ENCODE peak calls at places on chromosome 13, in five cellular contexts. Y, L, G, T and S are unnamed samples.

GRCh38 chr13:31236211-31236786 is 36.5 kb downstream of the B3GLCT start:
- DNase-seq in T (no peak), L (no peak), Y (peak; percentile 65), G (peak; percentile 10), S (peak; percentile 58)

GRCh38 chr13:95656386-95657015 is 12.0 kb upstream of the DZIP1 start:
- DNase-seq in L (no peak), G (no peak), T (no peak), Y (no peak), S (peak; percentile 36)

GRCh38 chr13:20192470-20193141 is at the start of gene GJB2:
- DNase-seq in Y (peak; percentile 18), T (no peak), G (no peak), L (no peak), S (peak; percentile 65)

GRCh38 chr13:29561918-29562317 is 33.6 kb downstream of the SLC7A1 start:
- DNase-seq in T (no peak), G (no peak), Y (no peak), L (no peak), S (peak; percentile 69)

GRCh38 chr13:90750021-90750420 is 597.5 kb upstream of the MIR17HG start:
- DNase-seq in G (no peak), T (no peak), L (no peak), Y (no peak), S (no peak)

GRCh38 chr13:65914707-65915106 is 1315.4 kb downstream of the PCDH9 start:
- DNase-seq in Y (peak; percentile 88), G (no peak), T (no peak), L (no peak), S (peak; percentile 27)

GRCh38 chr13:110228936-110229904 is 77.7 kb downstream of the COL4A1 start:
- DNase-seq in L (no peak), Y (peak; percentile 46), G (no peak), T (no peak), S (peak; percentile 24)

GRCh38 chr13:30873519-30873918 is 32.6 kb upstream of the MEDAG start:
- DNase-seq in T (no peak), Y (no peak), L (no peak), G (no peak), S (no peak)

GRCh38 chr13:104650426-104650825 is 1584.2 kb upstream of the SLC10A2 start:
- DNase-seq in Y (no peak), L (no peak), T (no peak), G (no peak), S (peak; percentile 74)

GRCh38 chr13:80558074-80558473 is 217.1 kb upstream of the SPRY2 start:
- DNase-seq in T (no peak), L (no peak), G (no peak), Y (peak; percentile 69), S (peak; percentile 7)

GRCh38 chr13:52848455-52849190 is at the start of gene PCDH8:
- DNase-seq in G (peak; percentile 65), T (no peak), Y (no peak), L (no peak), S (no peak)

GRCh38 chr13:99977334-99977911 is 4.2 kb upstream of the ZIC2 start:
- DNase-seq in T (no peak), Y (no peak), L (no peak), G (no peak), S (no peak)

GRCh38 chr13:97468331-97468730 is 34.4 kb downstream of the RAP2A start:
- DNase-seq in L (no peak), G (no peak), T (no peak), Y (peak; percentile 17), S (no peak)

GRCh38 chr13:54637377-54637776 is 1608.8 kb downstream of the OLFM4 start:
- DNase-seq in Y (no peak), T (no peak), G (no peak), L (no peak), S (peak; percentile 30)

GRCh38 chr13:54185785-54186184 is 1157.2 kb downstream of the OLFM4 start:
- DNase-seq in Y (no peak), T (no peak), G (no peak), L (no peak), S (peak; percentile 9)